ENCODE peak calls at places on chromosomes 3 and 15, in seven cellular contexts. V, Z, A, F, W, I and J are unnamed samples.

GRCh38 chr3:179196098-179196497 is 47.9 kb downstream of the PIK3CA start:
- DNase-seq in V (no peak), Z (no peak), A (peak), F (no peak), W (no peak), I (no peak), J (peak)

GRCh38 chr3:50519471-50520089 is 16.1 kb upstream of the CACNA2D2 start:
- DNase-seq in V (no peak), Z (peak), A (peak), F (no peak), W (peak), I (peak), J (no peak)

GRCh38 chr3:185824467-185825378 is at the start of gene IGF2BP2:
- DNase-seq in V (peak), Z (peak), A (peak), F (no peak), W (peak), I (no peak), J (no peak)

GRCh38 chr3:14466179-14466903 is 63.9 kb downstream of the SLC6A6 start:
- DNase-seq in V (no peak), Z (no peak), A (no peak), F (no peak), W (no peak), I (no peak), J (no peak)

GRCh38 chr3:101631397-101631796 is 45.5 kb downstream of the ZBTB11 start:
- DNase-seq in V (no peak), Z (no peak), A (no peak), F (no peak), W (no peak), I (no peak), J (no peak)

GRCh38 chr3:188472331-188472730 is 318.4 kb downstream of the LPP start:
- DNase-seq in V (no peak), Z (no peak), A (peak), F (peak), W (no peak), I (no peak), J (peak)

GRCh38 chr3:143199998-143200909 is 80.7 kb downstream of the CHST2 start:
- DNase-seq in V (no peak), Z (no peak), A (no peak), F (no peak), W (no peak), I (no peak), J (no peak)

GRCh38 chr15:41980654-41981323 is 8.4 kb upstream of the EHD4 start:
- DNase-seq in V (no peak), Z (no peak), A (no peak), F (no peak), W (peak), I (no peak), J (no peak)

GRCh38 chr15:61195116-61196002 is 33.7 kb downstream of the RORA start:
- DNase-seq in V (no peak), Z (no peak), A (peak), F (no peak), W (peak), I (peak), J (no peak)

GRCh38 chr3:82353281-82354171 is 592.1 kb upstream of the GBE1 start:
- DNase-seq in V (no peak), Z (no peak), A (no peak), F (no peak), W (peak), I (no peak), J (no peak)

GRCh38 chr3:108590443-108590842 is 921 bp downstream of the DZIP3 start:
- DNase-seq in V (no peak), Z (no peak), A (no peak), F (no peak), W (no peak), I (no peak), J (no peak)

GRCh38 chr3:127134466-127134865 is 58.5 kb upstream of the PRR23E start:
- DNase-seq in V (no peak), Z (no peak), A (no peak), F (no peak), W (no peak), I (no peak), J (no peak)

GRCh38 chr3:38029400-38030125 is at the start of gene PLCD1:
- DNase-seq in V (no peak), Z (no peak), A (no peak), F (no peak), W (peak), I (no peak), J (no peak)

GRCh38 chr3:195558602-195559001 is 15.5 kb upstream of the PPP1R2 start:
- DNase-seq in V (peak), Z (no peak), A (peak), F (no peak), W (peak), I (peak), J (no peak)

GRCh38 chr15:74050127-74050526 is 32.2 kb downstream of the GOLGA6A start:
- DNase-seq in V (peak), Z (no peak), A (no peak), F (no peak), W (no peak), I (no peak), J (no peak)

GRCh38 chr15:43317566-43318184 is 12.7 kb downstream of the LCMT2 start:
- DNase-seq in V (no peak), Z (no peak), A (no peak), F (peak), W (no peak), I (no peak), J (peak)